ENCODE peak calls at places on chromosomes 2 and 18, in seven cellular contexts. B, Z, Q, D, H, G and M are unnamed samples.
A peak's percentile ranks its signal among the peaks of the same experiment; 100 is the strongest.

GRCh38 chr2:160220001-160220400 is 19.9 kb upstream of the ITGB6 start:
- DNase-seq in D (no peak), Q (no peak), Z (no peak), H (no peak), G (no peak), B (no peak), M (no peak)

GRCh38 chr2:177169810-177170514 is 42.6 kb upstream of the HNRNPA3 start:
- DNase-seq in D (no peak), B (no peak), Q (no peak), Z (no peak), H (peak; percentile 26), G (no peak), M (no peak)

GRCh38 chr2:98188351-98189046 is 101.5 kb downstream of the VWA3B start:
- DNase-seq in B (no peak), Q (no peak), H (no peak), G (no peak), D (peak; percentile 84), Z (no peak), M (no peak)

GRCh38 chr2:5325523-5325922 is 366.7 kb upstream of the SOX11 start:
- DNase-seq in H (no peak), B (no peak), G (no peak), D (no peak), Z (no peak), Q (no peak), M (no peak)

GRCh38 chr2:238449241-238449640 is 22.5 kb downstream of the ASB1 start:
- DNase-seq in Z (no peak), H (no peak), B (no peak), D (no peak), G (no peak), Q (no peak), M (no peak)

GRCh38 chr2:230068658-230069080 is at the start of gene SLC16A14:
- DNase-seq in Q (no peak), H (peak; percentile 68), D (peak; percentile 64), G (peak; percentile 63), B (no peak), Z (peak; percentile 53), M (peak; percentile 49)

GRCh38 chr2:176085861-176086771 is 2.4 kb upstream of the EVX2 start:
- DNase-seq in Z (peak; percentile 74), G (no peak), Q (no peak), D (peak; percentile 72), H (peak; percentile 76), B (no peak), M (peak; percentile 49)

GRCh38 chr2:139162456-139162855 is 382.3 kb upstream of the NXPH2 start:
- DNase-seq in H (no peak), B (no peak), Q (no peak), Z (no peak), D (peak; percentile 36), G (no peak), M (no peak)

GRCh38 chr2:135494503-135494902 is 36.5 kb downstream of the ZRANB3 start:
- DNase-seq in D (no peak), H (no peak), Z (no peak), Q (no peak), B (no peak), G (no peak), M (no peak)

GRCh38 chr2:228072669-228073068 is 108.8 kb downstream of the SPHKAP start:
- DNase-seq in Z (no peak), H (no peak), D (peak; percentile 4), G (no peak), Q (no peak), B (no peak), M (no peak)

GRCh38 chr2:54962935-54963334 is 87.3 kb downstream of the RTN4 start:
- DNase-seq in H (no peak), Z (no peak), B (no peak), Q (no peak), G (no peak), D (no peak), M (peak; percentile 34)

GRCh38 chr2:37459095-37459981 is 114.9 kb downstream of the QPCT start:
- DNase-seq in Z (no peak), G (peak; percentile 55), H (no peak), B (no peak), Q (no peak), D (no peak), M (no peak)

GRCh38 chr2:46381263-46381849 is 84.1 kb downstream of the EPAS1 start:
- DNase-seq in D (no peak), Q (no peak), G (no peak), H (no peak), Z (peak; percentile 19), B (no peak), M (no peak)

GRCh38 chr2:240930631-240931318 is 24.6 kb downstream of the CROCC2 start:
- DNase-seq in D (no peak), Q (no peak), Z (peak; percentile 24), G (no peak), B (peak; percentile 7), H (no peak), M (peak; percentile 5)

GRCh38 chr2:235505210-235505741 is 11.4 kb downstream of the AGAP1 start:
- DNase-seq in H (peak; percentile 45), B (no peak), Z (peak; percentile 70), G (no peak), D (no peak), Q (no peak), M (peak; percentile 52)

GRCh38 chr2:36294290-36294689 is 61.3 kb upstream of the CRIM1 start:
- DNase-seq in B (no peak), H (no peak), Z (no peak), G (no peak), Q (no peak), D (no peak), M (no peak)

GRCh38 chr2:205361272-205361671 is 321.0 kb upstream of the NRP2 start:
- DNase-seq in Q (no peak), B (no peak), Z (no peak), H (no peak), G (no peak), D (no peak), M (no peak)

GRCh38 chr2:79512442-79513401 is at the start of gene CTNNA2:
- DNase-seq in D (peak; percentile 87), H (peak; percentile 91), Z (peak; percentile 94), B (no peak), G (no peak), Q (peak; percentile 75), M (peak; percentile 16)

GRCh38 chr2:180705551-180705950 is 274.9 kb upstream of the UBE2E3 start:
- DNase-seq in B (no peak), Q (no peak), D (peak; percentile 40), G (no peak), H (no peak), Z (no peak), M (no peak)

DNA sequence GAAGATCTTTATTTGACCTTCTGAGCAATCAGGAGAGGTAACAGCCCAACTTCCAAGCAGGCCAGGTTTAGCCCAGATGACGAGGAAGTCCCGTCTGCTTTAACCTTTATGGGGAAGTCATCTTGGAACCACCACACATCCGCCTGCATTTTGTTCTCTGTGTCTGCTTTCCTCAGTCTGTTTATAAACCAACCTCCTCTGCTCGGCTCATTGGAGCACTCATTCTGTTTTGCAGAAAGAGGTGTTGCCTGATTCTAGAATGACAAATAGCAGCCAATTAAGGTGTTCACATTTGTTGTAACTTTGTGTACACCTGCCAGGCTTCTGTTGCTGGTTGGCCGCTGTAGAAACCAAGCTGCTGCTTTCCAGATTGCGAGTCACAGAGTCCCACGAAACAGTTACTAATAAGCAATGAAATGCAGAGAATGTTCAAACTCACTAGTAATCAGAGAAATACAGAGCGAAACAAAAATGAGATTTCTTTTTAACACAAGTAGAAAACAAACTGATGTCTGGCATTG is 64.2 kb downstream of the MBP start:
- DNase-seq in Z (no peak), B (no peak), G (no peak), D (no peak), H (no peak), Q (no peak), M (no peak)
- H3K4me1 ChIP-seq in Z (no peaks in the 10 kb centered on the region), B (peaks cover 80% of the 10 kb centered on the region), G (peaks cover 93% of the 10 kb centered on the region), D (peaks cover 2% of the 10 kb centered on the region), H (peaks cover 30% of the 10 kb centered on the region), Q (peaks cover 9% of the 10 kb centered on the region), M (peaks cover 20% of the 10 kb centered on the region)

GRCh38 chr2:47783491-47784330 is 766 bp downstream of the MSH6 start:
- DNase-seq in H (peak; percentile 90), Q (peak; percentile 90), B (peak; percentile 50), Z (peak; percentile 89), D (peak; percentile 88), G (no peak), M (peak; percentile 79)
- H3K4me1 ChIP-seq in H (peaks cover 15% of the 10 kb centered on the region), Q (peaks cover 2% of the 10 kb centered on the region), B (peaks cover 30% of the 10 kb centered on the region), Z (no peaks in the 10 kb centered on the region), D (no peaks in the 10 kb centered on the region), G (peaks cover 4% of the 10 kb centered on the region), M (peaks cover 24% of the 10 kb centered on the region)

GRCh38 chr2:234427081-234428058 is 69.5 kb downstream of the ARL4C start:
- DNase-seq in G (no peak), H (peak; percentile 51), D (peak; percentile 98), Z (peak; percentile 71), Q (no peak), B (no peak), M (no peak)

GRCh38 chr2:234426616-234427015 is 70.3 kb downstream of the ARL4C start:
- DNase-seq in B (no peak), Q (no peak), D (no peak), H (no peak), Z (no peak), G (no peak), M (no peak)

GRCh38 chr2:234423884-234424283 is 73.0 kb downstream of the ARL4C start:
- DNase-seq in G (no peak), Q (no peak), B (no peak), Z (no peak), D (no peak), H (no peak), M (no peak)

GRCh38 chr2:234422895-234423505 is 73.9 kb downstream of the ARL4C start:
- DNase-seq in H (no peak), Z (no peak), G (no peak), D (no peak), Q (no peak), B (no peak), M (peak; percentile 33)

GRCh38 chr2:234425923-234426603 is 70.8 kb downstream of the ARL4C start:
- DNase-seq in G (no peak), H (no peak), Q (no peak), D (no peak), B (no peak), Z (no peak), M (peak; percentile 77)
- H3K4me1 ChIP-seq in G (peaks cover 17% of the 10 kb centered on the region), H (peaks cover 4% of the 10 kb centered on the region), Q (peaks cover 3% of the 10 kb centered on the region), D (peaks cover 2% of the 10 kb centered on the region), B (no peaks in the 10 kb centered on the region), Z (no peaks in the 10 kb centered on the region), M (peaks cover 20% of the 10 kb centered on the region)

DNA sequence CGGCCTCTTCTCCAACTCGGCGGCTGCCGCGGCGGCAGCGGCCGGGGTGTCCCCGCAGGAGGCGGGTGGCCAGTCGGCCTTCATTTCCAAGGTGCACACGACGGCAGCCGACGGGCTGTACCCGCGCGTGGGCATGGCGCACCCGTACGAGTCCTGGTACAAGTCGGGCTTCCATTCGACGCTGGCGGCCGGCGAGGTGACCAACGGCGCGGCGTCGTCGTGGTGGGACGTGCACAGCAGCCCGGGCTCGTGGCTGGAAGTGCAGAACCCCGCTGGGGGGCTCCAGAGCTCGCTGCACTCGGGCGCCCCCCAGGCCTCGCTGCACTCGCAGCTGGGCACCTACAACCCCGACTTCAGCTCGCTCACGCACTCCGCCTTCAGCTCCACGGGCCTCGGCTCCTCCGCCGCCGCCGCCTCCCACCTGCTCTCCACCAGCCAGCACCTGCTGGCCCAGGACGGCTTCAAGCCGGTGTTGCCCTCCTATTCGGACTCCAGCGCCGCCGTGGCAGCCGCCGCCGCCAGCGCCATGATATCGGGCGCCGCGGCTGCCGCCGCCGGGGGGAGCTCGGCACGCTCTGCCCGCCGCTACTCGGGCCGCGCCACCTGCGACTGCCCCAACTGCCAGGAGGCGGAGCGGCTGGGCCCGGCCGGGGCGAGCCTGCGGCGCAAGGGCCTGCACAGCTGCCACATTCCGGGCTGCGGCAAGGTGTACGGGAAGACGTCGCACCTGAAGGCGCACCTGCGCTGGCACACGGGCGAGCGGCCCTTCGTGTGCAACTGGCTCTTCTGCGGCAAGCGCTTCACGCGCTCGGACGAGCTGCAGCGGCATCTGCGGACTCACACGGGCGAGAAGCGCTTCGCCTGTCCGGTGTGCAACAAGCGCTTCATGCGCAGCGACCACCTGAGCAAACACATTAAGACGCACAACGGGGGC is 1.9 kb downstream of the SP9 start:
- DNase-seq in Q (peak; percentile 72), B (no peak), H (peak; percentile 71), D (peak; percentile 86), Z (peak; percentile 78), G (no peak), M (peak; percentile 64)
- H3K4me1 ChIP-seq in Q (peaks cover 11% of the 10 kb centered on the region), B (peaks cover 67% of the 10 kb centered on the region), H (peaks cover 29% of the 10 kb centered on the region), D (peaks cover 7% of the 10 kb centered on the region), Z (no peaks in the 10 kb centered on the region), G (peaks cover 16% of the 10 kb centered on the region), M (peaks cover 48% of the 10 kb centered on the region)